ENCODE peak calls at places on chromosomes 16 and 17, in five cellular contexts. U is DMS 273 treated with DMSO at 0.1 percent for 48 hours; H is smooth muscle cell of the brain vasculature; E is hippocampal formation; M is activated naive CD4-positive, alpha-beta T cell. L is an unnamed sample.

GRCh38 chr17:79428988-79429387 is 181.9 kb downstream of the RBFOX3 start:
- DNase-seq in U (no peak), H (no peak), E (no peak), M (no peak), L (no peak)

GRCh38 chr16:11977206-11978041 is 890 bp downstream of the SNX29 start:
- DNase-seq in U (no peak), H (no peak), E (no peak), M (no peak), L (peak)

GRCh38 chr17:17749921-17750320 is 68.7 kb downstream of the RAI1 start:
- DNase-seq in U (no peak), H (no peak), E (peak), M (no peak), L (no peak)

GRCh38 chr17:76866774-76867577 is 1.2 kb upstream of the MGAT5B start:
- DNase-seq in U (no peak), H (no peak), E (no peak), M (no peak), L (no peak)

GRCh38 chr16:88510091-88510719 is 57.1 kb downstream of the ZFPM1 start:
- DNase-seq in U (peak), H (no peak), E (no peak), M (no peak), L (no peak)

GRCh38 chr16:54056921-54057320 is 229.7 kb downstream of the IRX3 start:
- DNase-seq in U (no peak), H (no peak), E (no peak), M (no peak), L (no peak)

GRCh38 chr17:63841350-63842172 is 924 bp downstream of the SMARCD2 start:
- DNase-seq in U (no peak), H (no peak), E (peak), M (no peak), L (peak)

GRCh38 chr17:299546-299945 is 53.1 kb downstream of the RPH3AL start:
- DNase-seq in U (no peak), H (no peak), E (no peak), M (no peak), L (no peak)

GRCh38 chr17:62629556-62630364 is 2.3 kb downstream of the MRC2 start:
- DNase-seq in U (no peak), H (no peak), E (no peak), M (no peak), L (no peak)

GRCh38 chr16:90020838-90021382 is 1.7 kb upstream of the DBNDD1 start:
- DNase-seq in U (no peak), H (no peak), E (peak), M (no peak), L (no peak)

GRCh38 chr16:3443108-3444031 is at the start of the genes NAA60 and ZNF597:
- DNase-seq in U (peak), H (no peak), E (peak), M (peak), L (peak)

GRCh38 chr16:71971571-71971970 is 28.6 kb downstream of the PKD1L3 start:
- DNase-seq in U (no peak), H (no peak), E (no peak), M (no peak), L (no peak)

GRCh38 chr16:56614549-56614991 is 6.2 kb downstream of the MT2A start:
- DNase-seq in U (no peak), H (no peak), E (no peak), M (no peak), L (no peak)

GRCh38 chr16:85571813-85572619 is 41.1 kb upstream of the GSE1 start:
- DNase-seq in U (no peak), H (no peak), E (no peak), M (no peak), L (no peak)

GRCh38 chr16:11738742-11739544 is 3.7 kb downstream of the TXNDC11 start:
- DNase-seq in U (no peak), H (no peak), E (no peak), M (no peak), L (no peak)

GRCh38 chr16:56606688-56607618 is 1.4 kb upstream of the MT2A start:
- DNase-seq in U (no peak), H (peak), E (no peak), M (no peak), L (peak)

GRCh38 chr17:67520916-67521772 is 144.1 kb downstream of the PITPNC1 start:
- DNase-seq in U (no peak), H (no peak), E (no peak), M (no peak), L (no peak)

GRCh38 chr17:75878174-75878998 is at the start of gene TRIM47:
- DNase-seq in U (no peak), H (no peak), E (peak), M (no peak), L (peak)

GRCh38 chr17:6021011-6021400 is 49.2 kb upstream of the WSCD1 start:
- DNase-seq in U (no peak), H (no peak), E (no peak), M (no peak), L (peak)

GRCh38 chr17:9414471-9414870 is 161.1 kb downstream of the STX8 start:
- DNase-seq in U (no peak), H (no peak), E (no peak), M (no peak), L (no peak)

GRCh38 chr17:66764559-66764958 is 70.4 kb upstream of the CACNG5 start:
- DNase-seq in U (no peak), H (no peak), E (no peak), M (no peak), L (no peak)

GRCh38 chr17:40361925-40362695 is 2.4 kb downstream of the GJD3 start:
- DNase-seq in U (no peak), H (no peak), E (no peak), M (no peak), L (no peak)

GRCh38 chr17:72691601-72692000 is 400.9 kb downstream of the SLC39A11 start:
- DNase-seq in U (no peak), H (no peak), E (no peak), M (no peak), L (no peak)

GRCh38 chr16:31136287-31136662 is 748 bp upstream of the PRSS8 start:
- DNase-seq in U (no peak), H (no peak), E (no peak), M (no peak), L (no peak)

L was measured in coronary artery.